ENCODE peak calls at places on chromosomes 7 and 10, in five cellular contexts. One of them, this sample, is unnamed.

GRCh38 chr7:134613623-134614347 is 32.9 kb upstream of the BPGM start:
- DNase-seq in AG09309: peak
- DNase-seq in fibroblast of lung: peak
- DNase-seq in astrocyte of the spinal cord: peak
- DNase-seq in brain microvascular endothelial cell: peak
- DNase-seq in this sample: peak

GRCh38 chr10:124093076-124093773 is at the start of gene CHST15:
- DNase-seq in AG09309: no peak
- DNase-seq in fibroblast of lung: peak
- DNase-seq in brain microvascular endothelial cell: peak
- DNase-seq in astrocyte of the spinal cord: peak
- DNase-seq in this sample: peak

GRCh38 chr10:23197416-23197861 is 5.3 kb downstream of the PTF1A start:
- DNase-seq in brain microvascular endothelial cell: no peak
- DNase-seq in astrocyte of the spinal cord: no peak
- DNase-seq in fibroblast of lung: no peak
- DNase-seq in AG09309: no peak
- DNase-seq in this sample: no peak

GRCh38 chr10:84698989-84699388 is 370.6 kb downstream of the CCSER2 start:
- DNase-seq in fibroblast of lung: no peak
- DNase-seq in astrocyte of the spinal cord: no peak
- DNase-seq in brain microvascular endothelial cell: no peak
- DNase-seq in AG09309: no peak
- DNase-seq in this sample: no peak

GRCh38 chr10:1382711-1383110 is 326.5 kb downstream of the WDR37 start:
- DNase-seq in brain microvascular endothelial cell: no peak
- DNase-seq in astrocyte of the spinal cord: no peak
- DNase-seq in fibroblast of lung: no peak
- DNase-seq in AG09309: no peak
- DNase-seq in this sample: no peak

GRCh38 chr7:47739301-47739870 is 157.5 kb upstream of the TNS3 start:
- DNase-seq in AG09309: no peak
- DNase-seq in fibroblast of lung: no peak
- DNase-seq in brain microvascular endothelial cell: no peak
- DNase-seq in astrocyte of the spinal cord: peak
- DNase-seq in this sample: no peak

GRCh38 chr7:98810166-98810802 is 59.5 kb downstream of the TMEM130 start:
- DNase-seq in astrocyte of the spinal cord: peak
- DNase-seq in brain microvascular endothelial cell: no peak
- DNase-seq in fibroblast of lung: no peak
- DNase-seq in AG09309: no peak
- DNase-seq in this sample: no peak

GRCh38 chr10:60237977-60238376 is 151.7 kb downstream of the ANK3 start:
- DNase-seq in AG09309: peak
- DNase-seq in fibroblast of lung: peak
- DNase-seq in astrocyte of the spinal cord: no peak
- DNase-seq in brain microvascular endothelial cell: peak
- DNase-seq in this sample: peak

GRCh38 chr7:19397917-19398316 is 252.7 kb upstream of the FERD3L start:
- DNase-seq in AG09309: no peak
- DNase-seq in astrocyte of the spinal cord: peak
- DNase-seq in brain microvascular endothelial cell: peak
- DNase-seq in fibroblast of lung: peak
- DNase-seq in this sample: no peak

GRCh38 chr10:114543456-114543855 is 114.6 kb downstream of the ABLIM1 start:
- DNase-seq in brain microvascular endothelial cell: no peak
- DNase-seq in astrocyte of the spinal cord: no peak
- DNase-seq in fibroblast of lung: no peak
- DNase-seq in AG09309: no peak
- DNase-seq in this sample: no peak

GRCh38 chr7:157155959-157156358 is 17.2 kb downstream of the UBE3C start:
- DNase-seq in astrocyte of the spinal cord: no peak
- DNase-seq in AG09309: no peak
- DNase-seq in brain microvascular endothelial cell: no peak
- DNase-seq in fibroblast of lung: no peak
- DNase-seq in this sample: no peak

GRCh38 chr10:131126321-131127121 is 185.0 kb downstream of the TCERG1L start:
- DNase-seq in astrocyte of the spinal cord: no peak
- DNase-seq in fibroblast of lung: no peak
- DNase-seq in brain microvascular endothelial cell: no peak
- DNase-seq in AG09309: no peak
- DNase-seq in this sample: peak

GRCh38 chr10:72315611-72316385 is 38.9 kb downstream of the DNAJB12 start:
- DNase-seq in astrocyte of the spinal cord: peak
- DNase-seq in brain microvascular endothelial cell: no peak
- DNase-seq in fibroblast of lung: peak
- DNase-seq in AG09309: peak
- DNase-seq in this sample: peak

GRCh38 chr10:5623081-5623748 is 43.2 kb downstream of the ASB13 start:
- DNase-seq in astrocyte of the spinal cord: peak
- DNase-seq in AG09309: no peak
- DNase-seq in brain microvascular endothelial cell: peak
- DNase-seq in fibroblast of lung: peak
- DNase-seq in this sample: peak

GRCh38 chr10:63373176-63373575 is 92.6 kb downstream of the JMJD1C start:
- DNase-seq in astrocyte of the spinal cord: no peak
- DNase-seq in AG09309: no peak
- DNase-seq in fibroblast of lung: no peak
- DNase-seq in brain microvascular endothelial cell: no peak
- DNase-seq in this sample: no peak

GRCh38 chr7:41696323-41696916 is 6.5 kb downstream of the INHBA start:
- DNase-seq in brain microvascular endothelial cell: peak
- DNase-seq in fibroblast of lung: peak
- DNase-seq in AG09309: no peak
- DNase-seq in astrocyte of the spinal cord: peak
- DNase-seq in this sample: peak
- H3K4me3 ChIP-seq in brain microvascular endothelial cell: peak
- H3K4me3 ChIP-seq in fibroblast of lung: peak
- H3K4me3 ChIP-seq in AG09309: peak
- H3K4me3 ChIP-seq in astrocyte of the spinal cord: peak
- H3K4me3 ChIP-seq in this sample: no peak

DNA sequence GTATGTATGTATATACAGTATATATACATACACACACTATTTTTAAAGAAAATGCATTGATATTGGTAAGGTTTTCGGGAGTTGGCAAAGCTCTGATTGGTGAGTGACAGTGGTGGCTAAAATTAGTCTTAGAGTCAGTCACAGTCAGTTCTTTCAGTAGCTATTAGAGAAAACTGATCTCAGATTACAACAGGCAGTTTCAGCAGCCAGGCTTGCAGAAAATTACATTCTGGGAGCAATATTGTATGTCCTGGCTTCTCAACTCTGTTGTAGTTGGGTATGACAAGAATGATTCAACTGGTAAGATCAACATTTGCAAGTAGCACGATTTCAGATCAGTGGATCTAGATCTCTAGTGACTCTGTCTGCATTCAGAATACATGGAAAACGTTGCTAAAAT is 897.9 kb upstream of the AUTS2 start:
- DNase-seq in fibroblast of lung: peak
- DNase-seq in AG09309: no peak
- DNase-seq in brain microvascular endothelial cell: peak
- DNase-seq in astrocyte of the spinal cord: peak
- DNase-seq in this sample: no peak
- H3K4me3 ChIP-seq in fibroblast of lung: no peak
- H3K4me3 ChIP-seq in AG09309: no peak
- H3K4me3 ChIP-seq in brain microvascular endothelial cell: no peak
- H3K4me3 ChIP-seq in astrocyte of the spinal cord: no peak
- H3K4me3 ChIP-seq in this sample: no peak

GRCh38 chr7:2616387-2616966 is 15.3 kb upstream of the TTYH3 start:
- DNase-seq in AG09309: no peak
- DNase-seq in fibroblast of lung: no peak
- DNase-seq in astrocyte of the spinal cord: no peak
- DNase-seq in brain microvascular endothelial cell: no peak
- DNase-seq in this sample: no peak

GRCh38 chr7:2616973-2617709 is 14.6 kb upstream of the TTYH3 start:
- DNase-seq in AG09309: no peak
- DNase-seq in astrocyte of the spinal cord: no peak
- DNase-seq in fibroblast of lung: no peak
- DNase-seq in brain microvascular endothelial cell: no peak
- DNase-seq in this sample: no peak

GRCh38 chr7:2619120-2619519 is 12.7 kb upstream of the TTYH3 start:
- DNase-seq in fibroblast of lung: peak
- DNase-seq in astrocyte of the spinal cord: peak
- DNase-seq in brain microvascular endothelial cell: no peak
- DNase-seq in AG09309: peak
- DNase-seq in this sample: no peak

GRCh38 chr7:2614646-2615330 is 17.0 kb upstream of the TTYH3 start:
- DNase-seq in fibroblast of lung: no peak
- DNase-seq in brain microvascular endothelial cell: no peak
- DNase-seq in astrocyte of the spinal cord: no peak
- DNase-seq in AG09309: no peak
- DNase-seq in this sample: no peak

GRCh38 chr7:2617710-2617975 is 14.1 kb upstream of the TTYH3 start:
- DNase-seq in astrocyte of the spinal cord: no peak
- DNase-seq in AG09309: no peak
- DNase-seq in fibroblast of lung: peak
- DNase-seq in brain microvascular endothelial cell: no peak
- DNase-seq in this sample: no peak
- H3K4me3 ChIP-seq in astrocyte of the spinal cord: no peak
- H3K4me3 ChIP-seq in AG09309: no peak
- H3K4me3 ChIP-seq in fibroblast of lung: no peak
- H3K4me3 ChIP-seq in brain microvascular endothelial cell: no peak
- H3K4me3 ChIP-seq in this sample: no peak

GRCh38 chr7:116212859-116213258 is 2.5 kb downstream of the TES start:
- DNase-seq in brain microvascular endothelial cell: no peak
- DNase-seq in AG09309: no peak
- DNase-seq in astrocyte of the spinal cord: no peak
- DNase-seq in fibroblast of lung: peak
- DNase-seq in this sample: no peak
- H3K4me3 ChIP-seq in brain microvascular endothelial cell: peak
- H3K4me3 ChIP-seq in AG09309: no peak
- H3K4me3 ChIP-seq in astrocyte of the spinal cord: peak
- H3K4me3 ChIP-seq in fibroblast of lung: peak
- H3K4me3 ChIP-seq in this sample: no peak

GRCh38 chr10:122149607-122150505 is 121.2 kb upstream of the BTBD16 start:
- DNase-seq in AG09309: no peak
- DNase-seq in brain microvascular endothelial cell: no peak
- DNase-seq in fibroblast of lung: peak
- DNase-seq in astrocyte of the spinal cord: no peak
- DNase-seq in this sample: no peak
- H3K4me3 ChIP-seq in AG09309: no peak
- H3K4me3 ChIP-seq in brain microvascular endothelial cell: no peak
- H3K4me3 ChIP-seq in fibroblast of lung: no peak
- H3K4me3 ChIP-seq in astrocyte of the spinal cord: no peak
- H3K4me3 ChIP-seq in this sample: no peak

GRCh38 chr10:90987383-90987782 is 66.5 kb upstream of the ANKRD1 start:
- DNase-seq in fibroblast of lung: no peak
- DNase-seq in brain microvascular endothelial cell: no peak
- DNase-seq in astrocyte of the spinal cord: no peak
- DNase-seq in AG09309: no peak
- DNase-seq in this sample: no peak
- H3K4me3 ChIP-seq in fibroblast of lung: no peak
- H3K4me3 ChIP-seq in brain microvascular endothelial cell: no peak
- H3K4me3 ChIP-seq in astrocyte of the spinal cord: no peak
- H3K4me3 ChIP-seq in AG09309: no peak
- H3K4me3 ChIP-seq in this sample: no peak

DNA sequence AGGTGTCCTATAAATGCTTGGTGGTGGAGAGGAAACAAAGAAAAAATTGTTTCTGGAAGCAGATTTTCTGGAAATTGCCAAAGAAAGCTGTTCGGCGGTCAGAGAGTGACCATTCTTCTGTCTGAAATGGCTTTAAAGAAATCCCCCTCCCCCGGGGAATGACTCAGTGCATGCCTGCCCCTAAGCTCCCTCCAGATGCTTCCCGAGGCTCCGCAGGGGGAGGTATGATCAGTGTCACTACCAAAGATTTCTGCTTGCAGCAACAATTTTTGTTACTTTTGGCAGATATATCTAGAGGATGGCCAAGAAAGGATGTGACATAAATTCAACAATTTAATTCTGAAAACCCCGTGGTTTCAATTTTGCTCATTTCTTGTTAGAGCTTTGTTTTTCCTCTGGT is 163.9 kb downstream of the JCAD start:
- DNase-seq in AG09309: peak
- DNase-seq in brain microvascular endothelial cell: peak
- DNase-seq in astrocyte of the spinal cord: peak
- DNase-seq in fibroblast of lung: peak
- DNase-seq in this sample: no peak
- H3K4me3 ChIP-seq in AG09309: no peak
- H3K4me3 ChIP-seq in brain microvascular endothelial cell: no peak
- H3K4me3 ChIP-seq in astrocyte of the spinal cord: no peak
- H3K4me3 ChIP-seq in fibroblast of lung: no peak
- H3K4me3 ChIP-seq in this sample: no peak

DNA sequence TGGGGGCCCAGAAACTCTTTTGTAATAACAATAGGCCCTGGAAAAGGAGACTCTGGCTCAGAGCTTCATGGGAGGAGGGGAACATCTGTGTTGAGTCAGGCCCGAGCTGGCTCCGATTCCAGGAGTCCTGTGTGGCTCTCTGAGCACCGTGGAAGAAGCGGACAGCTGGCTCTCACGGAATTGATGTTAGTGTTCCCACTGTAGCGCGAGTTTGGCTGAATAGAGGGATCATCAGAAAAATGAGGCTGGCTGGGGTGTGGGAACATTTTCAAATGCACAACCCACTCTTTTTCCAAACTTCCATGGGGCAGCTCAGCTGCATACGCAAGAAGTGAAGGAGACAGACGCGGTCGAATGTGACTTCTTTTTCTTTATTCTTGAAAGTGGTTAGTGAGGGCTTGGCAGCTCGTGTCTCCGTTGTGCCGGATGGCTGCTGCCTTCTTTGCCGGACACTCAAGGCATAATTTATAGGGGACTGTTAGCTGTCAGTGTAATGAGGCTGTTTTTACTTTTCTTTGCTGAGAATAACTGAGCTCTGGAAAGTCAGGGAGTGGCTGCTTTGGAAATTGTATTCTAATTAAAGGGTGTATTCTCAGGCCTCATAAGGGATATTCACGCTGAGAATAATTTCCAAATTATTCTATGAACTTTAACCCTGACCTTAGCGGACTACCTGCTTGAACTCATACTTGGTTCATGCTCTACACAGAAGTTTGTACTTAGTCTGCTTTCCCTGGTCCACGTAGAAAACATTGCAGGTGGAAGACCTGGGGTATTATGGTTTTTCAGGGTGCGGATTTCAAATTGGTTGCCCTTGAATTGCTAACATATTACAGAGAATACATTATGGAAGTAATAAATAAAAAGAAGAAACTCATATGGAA is 23.1 kb downstream of the MDFIC start:
- DNase-seq in astrocyte of the spinal cord: peak
- DNase-seq in brain microvascular endothelial cell: peak
- DNase-seq in AG09309: peak
- DNase-seq in fibroblast of lung: peak
- DNase-seq in this sample: no peak
- H3K4me3 ChIP-seq in astrocyte of the spinal cord: peak
- H3K4me3 ChIP-seq in brain microvascular endothelial cell: peak
- H3K4me3 ChIP-seq in AG09309: peak
- H3K4me3 ChIP-seq in fibroblast of lung: peak
- H3K4me3 ChIP-seq in this sample: no peak